ENCODE peak calls at places on chromosome 4, in seven cellular contexts. N is nephron progenitor cell, V is neural progenitor cell, Q is H9, U is right atrium auricular region, O is cardiac fibroblast, C is GM12864. Z is an unnamed sample.

GRCh38 chr4:46390353-46391058 is 578 bp upstream of the GABRA2 start:
- DNase-seq in O (no peak), N (peak; percentile 2), Q (peak; percentile 32), U (no peak), V (peak; percentile 6), C (no peak), Z (no peak)

GRCh38 chr4:98609946-98610345 is 48.5 kb downstream of the TSPAN5 start:
- DNase-seq in O (no peak), Q (no peak), U (no peak), V (peak; percentile 38), N (no peak), C (no peak), Z (no peak)

GRCh38 chr4:139666735-139667266 is 1.2 kb downstream of the MGST2 start:
- DNase-seq in U (no peak), Q (no peak), O (peak; percentile 45), V (peak; percentile 19), C (no peak), N (peak; percentile 37), Z (peak; percentile 41)

GRCh38 chr4:89303177-89303576 is 4.4 kb downstream of the GPRIN3 start:
- DNase-seq in Q (no peak), O (no peak), V (no peak), N (no peak), C (no peak), U (no peak), Z (no peak)

GRCh38 chr4:137601924-137602323 is 69.6 kb upstream of the PCDH18 start:
- DNase-seq in U (no peak), O (peak; percentile 13), V (no peak), C (no peak), N (no peak), Q (no peak), Z (no peak)

GRCh38 chr4:23903859-23904438 is 14.1 kb upstream of the PPARGC1A start:
- DNase-seq in U (no peak), Q (no peak), C (no peak), N (no peak), V (no peak), O (peak; percentile 12), Z (no peak)

GRCh38 chr4:152605641-152606304 is 69.9 kb upstream of the FBXW7 start:
- DNase-seq in O (peak; percentile 61), N (no peak), U (no peak), V (peak; percentile 29), C (no peak), Q (no peak), Z (no peak)

GRCh38 chr4:145351922-145352321 is 129.7 kb upstream of the SMAD1 start:
- DNase-seq in C (no peak), U (no peak), Q (no peak), V (no peak), O (no peak), N (no peak), Z (no peak)

GRCh38 chr4:140944539-140944938 is 188.4 kb upstream of the TBC1D9 start:
- DNase-seq in U (no peak), Q (no peak), V (no peak), N (no peak), O (peak; percentile 85), C (no peak), Z (no peak)

GRCh38 chr4:6331018-6331417 is 61.4 kb downstream of the WFS1 start:
- DNase-seq in V (no peak), C (no peak), Q (peak; percentile 60), U (no peak), N (no peak), O (peak; percentile 47), Z (no peak)
- TF ChIP-seq CTCF in V (peak; percentile 58), C (peak; percentile 76), Q (peak; percentile 81), U (peak; percentile 42), N (peak; percentile 42), O (peak; percentile 79), Z (no peak)

GRCh38 chr4:47705326-47705981 is 132.4 kb downstream of the CORIN start:
- DNase-seq in O (peak; percentile 51), U (no peak), Q (no peak), C (no peak), N (no peak), V (peak; percentile 42), Z (no peak)
- TF ChIP-seq CTCF in O (peak; percentile 51), U (peak; percentile 63), Q (peak; percentile 68), C (peak; percentile 32), N (peak; percentile 50), V (peak; percentile 63), Z (peak; percentile 70)

GRCh38 chr4:8169763-8170162 is 11.2 kb upstream of the ABLIM2 start:
- DNase-seq in N (no peak), O (no peak), V (no peak), Q (no peak), C (no peak), U (no peak), Z (no peak)

GRCh38 chr4:8167815-8168214 is 9.2 kb upstream of the ABLIM2 start:
- DNase-seq in N (no peak), C (no peak), O (no peak), U (no peak), Q (no peak), V (no peak), Z (no peak)

GRCh38 chr4:8168832-8169598 is 10.4 kb upstream of the ABLIM2 start:
- DNase-seq in Q (no peak), U (no peak), O (no peak), V (no peak), N (no peak), C (no peak), Z (no peak)

GRCh38 chr4:8167291-8167690 is 8.7 kb upstream of the ABLIM2 start:
- DNase-seq in N (no peak), O (no peak), V (no peak), Q (no peak), C (no peak), U (no peak), Z (no peak)

GRCh38 chr4:8168232-8168631 is 9.6 kb upstream of the ABLIM2 start:
- DNase-seq in C (no peak), N (no peak), Q (no peak), O (no peak), U (no peak), V (no peak), Z (no peak)
- TF ChIP-seq CTCF in C (peak; percentile 53), N (peak; percentile 36), Q (peak; percentile 75), O (peak; percentile 44), U (peak; percentile 37), V (peak; percentile 51), Z (peak; percentile 99)

GRCh38 chr4:1050486-1051213 is 39.2 kb downstream of the FGFRL1 start:
- DNase-seq in O (no peak), N (peak; percentile 55), V (peak; percentile 82), C (no peak), Q (peak; percentile 76), U (no peak), Z (no peak)
- TF ChIP-seq CTCF in O (peak; percentile 49), N (peak; percentile 43), V (peak; percentile 71), C (no peak), Q (peak; percentile 84), U (no peak), Z (no peak)

GRCh38 chr4:73620115-73620792 is at the start of gene RASSF6:
- DNase-seq in N (peak; percentile 71), U (no peak), Q (peak; percentile 86), C (no peak), O (no peak), V (peak; percentile 73), Z (peak; percentile 34)
- TF ChIP-seq CTCF in N (no peak), U (no peak), Q (no peak), C (no peak), O (no peak), V (peak; percentile 4), Z (no peak)

GRCh38 chr4:6681191-6681590 is 12.5 kb upstream of the S100P start:
- DNase-seq in Q (no peak), N (no peak), C (no peak), U (no peak), O (no peak), V (no peak), Z (no peak)
- TF ChIP-seq CTCF in Q (no peak), N (no peak), C (peak; percentile 60), U (no peak), O (peak; percentile 27), V (no peak), Z (no peak)

GRCh38 chr4:115090483-115091075 is 22.8 kb downstream of the NDST4 start:
- DNase-seq in O (peak; percentile 28), C (no peak), N (peak; percentile 5), Q (no peak), V (peak; percentile 61), U (no peak), Z (no peak)
- TF ChIP-seq CTCF in O (peak; percentile 56), C (peak; percentile 37), N (peak; percentile 71), Q (peak; percentile 87), V (peak; percentile 88), U (peak; percentile 57), Z (peak; percentile 90)

GRCh38 chr4:184959786-184960185 is 58.5 kb upstream of the HELT start:
- DNase-seq in C (no peak), N (no peak), V (no peak), O (no peak), U (peak; percentile 48), Q (peak; percentile 23), Z (no peak)
- TF ChIP-seq CTCF in C (no peak), N (no peak), V (no peak), O (no peak), U (no peak), Q (no peak), Z (no peak)